ENCODE peak calls at places on chromosomes 5 and 9, in four cellular contexts. A, T, W and J are unnamed samples.

GRCh38 chr5:140116716-140117115 is 2.8 kb downstream of the PURA start:
- DNase-seq in A (no peak), T (no peak), W (no peak), J (no peak)

GRCh38 chr9:88782931-88783451 is 208.3 kb upstream of the S1PR3 start:
- DNase-seq in A (no peak), T (no peak), W (no peak), J (no peak)

GRCh38 chr5:65481171-65481575 is 547 bp downstream of the ADAMTS6 start:
- DNase-seq in A (no peak), T (no peak), W (no peak), J (no peak)

GRCh38 chr5:35651002-35651756 is 33.5 kb downstream of the SPEF2 start:
- DNase-seq in A (peak), T (no peak), W (peak), J (no peak)

GRCh38 chr5:17819786-17820185 is 185.5 kb downstream of the TAF11L14 start:
- DNase-seq in A (no peak), T (no peak), W (no peak), J (no peak)

GRCh38 chr9:31799953-31800609 is 584.4 kb upstream of the ACO1 start:
- DNase-seq in A (no peak), T (no peak), W (no peak), J (no peak)

GRCh38 chr9:130770679-130771442 is 64.2 kb upstream of the ABL1 start:
- DNase-seq in A (no peak), T (no peak), W (no peak), J (no peak)

GRCh38 chr9:27856054-27856453 is 282.8 kb upstream of the C9orf72 start:
- DNase-seq in A (no peak), T (no peak), W (no peak), J (no peak)

GRCh38 chr5:74667396-74667795 is 17.6 kb upstream of the HEXB start:
- DNase-seq in A (no peak), T (no peak), W (no peak), J (no peak)

GRCh38 chr9:130861372-130862180 is 26.5 kb downstream of the ABL1 start:
- DNase-seq in A (no peak), T (no peak), W (no peak), J (no peak)

GRCh38 chr9:98933185-98933584 is 10.5 kb upstream of the COL15A1 start:
- DNase-seq in A (no peak), T (no peak), W (no peak), J (no peak)

GRCh38 chr5:5409151-5409810 is 13.2 kb upstream of the ICE1 start:
- DNase-seq in A (no peak), T (no peak), W (no peak), J (no peak)

GRCh38 chr5:72509401-72509800 is 2.2 kb upstream of the ZNF366 start:
- DNase-seq in A (no peak), T (peak), W (no peak), J (peak)

GRCh38 chr5:150787659-150788058 is 9.1 kb downstream of the SMIM3 start:
- DNase-seq in A (no peak), T (no peak), W (no peak), J (no peak)

GRCh38 chr9:69180670-69181069 is 6.6 kb downstream of the TJP2 start:
- DNase-seq in A (no peak), T (no peak), W (peak), J (no peak)

GRCh38 chr9:97307091-97307490 is 368 bp upstream of the CCDC180 start:
- DNase-seq in A (no peak), T (peak), W (no peak), J (peak)

GRCh38 chr5:126959188-126959587 is 71.2 kb downstream of the MARCHF3 start:
- DNase-seq in A (no peak), T (no peak), W (no peak), J (no peak)

GRCh38 chr9:37471942-37472679 is 6.9 kb upstream of the ZBTB5 start:
- DNase-seq in A (no peak), T (no peak), W (no peak), J (no peak)

GRCh38 chr5:25295067-25295466 is 650.3 kb upstream of the CDH10 start:
- DNase-seq in A (no peak), T (no peak), W (no peak), J (no peak)

GRCh38 chr9:87276327-87276841 is 221.3 kb upstream of the DAPK1 start:
- DNase-seq in A (no peak), T (no peak), W (no peak), J (no peak)

GRCh38 chr5:29077451-29077850 is 2039.1 kb upstream of the CDH9 start:
- DNase-seq in A (no peak), T (no peak), W (no peak), J (no peak)

GRCh38 chr5:16937023-16937379 is 913 bp upstream of the MYO10 start:
- DNase-seq in A (no peak), T (no peak), W (no peak), J (no peak)

GRCh38 chr9:16367605-16368424 is 502.7 kb downstream of the BNC2 start:
- DNase-seq in A (no peak), T (no peak), W (no peak), J (no peak)

GRCh38 chr9:126113176-126113575 is 213.5 kb upstream of the MVB12B start:
- DNase-seq in A (no peak), T (peak), W (no peak), J (no peak)

GRCh38 chr9:84799231-84799630 is 129.7 kb downstream of the NTRK2 start:
- DNase-seq in A (no peak), T (no peak), W (no peak), J (no peak)

GRCh38 chr5:16740476-16740875 is 123.7 kb upstream of the RETREG1 start:
- DNase-seq in A (no peak), T (no peak), W (no peak), J (no peak)

GRCh38 chr5:173498286-173498685 is 118.2 kb downstream of the BOD1 start:
- DNase-seq in A (no peak), T (peak), W (no peak), J (no peak)

GRCh38 chr5:109916481-109917153 is 226.9 kb downstream of the MAN2A1 start:
- DNase-seq in A (no peak), T (no peak), W (no peak), J (no peak)

GRCh38 chr9:4097490-4097889 is 202.4 kb downstream of the GLIS3 start:
- DNase-seq in A (no peak), T (no peak), W (no peak), J (no peak)

GRCh38 chr5:96733771-96734498 is 71.8 kb downstream of the CAST start:
- DNase-seq in A (no peak), T (no peak), W (no peak), J (no peak)

GRCh38 chr5:32571128-32571527 is 14.2 kb upstream of the SUB1 start:
- DNase-seq in A (no peak), T (no peak), W (no peak), J (no peak)

GRCh38 chr9:38662763-38663593 is 42.6 kb upstream of the ANKRD18A start:
- DNase-seq in A (no peak), T (no peak), W (no peak), J (no peak)

GRCh38 chr9:16245756-16246440 is 624.6 kb downstream of the BNC2 start:
- DNase-seq in A (no peak), T (no peak), W (no peak), J (no peak)

GRCh38 chr9:86534572-86535258 is 180.5 kb upstream of the TUT7 start:
- DNase-seq in A (no peak), T (no peak), W (no peak), J (no peak)

GRCh38 chr5:166382031-166382430 is 1909.4 kb upstream of the WWC1 start:
- DNase-seq in A (no peak), T (no peak), W (no peak), J (no peak)

GRCh38 chr5:139275536-139276297 is 17.8 kb upstream of the MATR3 start:
- DNase-seq in A (no peak), T (no peak), W (no peak), J (no peak)

GRCh38 chr9:12774861-12775367 is at the start of gene LURAP1L:
- DNase-seq in A (no peak), T (no peak), W (no peak), J (peak)